ENCODE peak calls at places on chromosomes 6 and 20, in nine cellular contexts. Y, D, A, T, G, J, L, F and W are unnamed samples.

GRCh38 chr6:57432919-57433684 is 115.7 kb downstream of the PRIM2 start:
- DNase-seq in Y (no peak), D (no peak), A (no peak), T (peak; percentile 85), G (no peak), J (no peak), L (peak; percentile 45), F (no peak), W (no peak)

GRCh38 chr6:139962663-139963314 is 588.3 kb upstream of the CITED2 start:
- DNase-seq in Y (no peak), D (no peak), A (no peak), T (no peak), G (no peak), J (no peak), L (peak; percentile 2), F (no peak), W (no peak)

GRCh38 chr6:26501482-26501986 is 1.4 kb downstream of the BTN1A1 start:
- DNase-seq in Y (peak; percentile 87), D (peak; percentile 11), A (peak; percentile 39), T (peak; percentile 19), G (peak; percentile 86), J (no peak), L (peak; percentile 42), F (peak; percentile 42), W (no peak)

GRCh38 chr6:121984956-121985355 is 414.5 kb upstream of the HSF2 start:
- DNase-seq in Y (no peak), D (no peak), A (no peak), T (no peak), G (no peak), J (no peak), L (no peak), F (no peak), W (no peak)

GRCh38 chr6:132400641-132401119 is 595 bp downstream of the MOXD1 start:
- DNase-seq in Y (peak; percentile 59), D (no peak), A (no peak), T (peak; percentile 18), G (no peak), J (no peak), L (no peak), F (no peak), W (peak; percentile 77)

GRCh38 chr20:31863296-31864085 is 6.8 kb downstream of the DUSP15 start:
- DNase-seq in Y (no peak), D (no peak), A (no peak), T (no peak), G (no peak), J (no peak), L (no peak), F (no peak), W (no peak)

GRCh38 chr20:59559024-59559817 is 45.1 kb upstream of the PHACTR3 start:
- DNase-seq in Y (no peak), D (no peak), A (peak; percentile 78), T (no peak), G (no peak), J (no peak), L (no peak), F (no peak), W (peak; percentile 59)

GRCh38 chr20:10719740-10720380 is 46.1 kb upstream of the JAG1 start:
- DNase-seq in Y (no peak), D (peak; percentile 41), A (no peak), T (no peak), G (no peak), J (no peak), L (no peak), F (no peak), W (no peak)

GRCh38 chr6:46781478-46782378 is 11.5 kb upstream of the MEP1A start:
- DNase-seq in Y (no peak), D (peak; percentile 73), A (peak; percentile 48), T (peak; percentile 78), G (no peak), J (no peak), L (peak; percentile 59), F (peak; percentile 30), W (peak; percentile 52)

GRCh38 chr6:82144852-82145332 is 102.7 kb downstream of the IBTK start:
- DNase-seq in Y (no peak), D (peak; percentile 79), A (no peak), T (peak; percentile 95), G (no peak), J (no peak), L (peak; percentile 5), F (no peak), W (peak; percentile 82)

GRCh38 chr6:37011656-37012378 is 6.4 kb downstream of the FGD2 start:
- DNase-seq in Y (peak; percentile 53), D (peak; percentile 47), A (no peak), T (peak; percentile 83), G (no peak), J (no peak), L (no peak), F (no peak), W (peak; percentile 94)

GRCh38 chr6:29797120-29797519 is 30.5 kb upstream of the HLA-G start:
- DNase-seq in Y (no peak), D (peak; percentile 85), A (no peak), T (peak; percentile 76), G (no peak), J (no peak), L (no peak), F (no peak), W (peak; percentile 93)

GRCh38 chr6:36636687-36637418 is 41.7 kb upstream of the CDKN1A start:
- DNase-seq in Y (no peak), D (no peak), A (no peak), T (no peak), G (peak; percentile 40), J (no peak), L (no peak), F (no peak), W (no peak)

GRCh38 chr20:24872291-24873014 is 76.6 kb upstream of the CST7 start:
- DNase-seq in Y (no peak), D (no peak), A (no peak), T (no peak), G (no peak), J (no peak), L (peak; percentile 52), F (no peak), W (peak; percentile 58)

GRCh38 chr6:131600696-131601095 is 27.3 kb downstream of the MED23 start:
- DNase-seq in Y (no peak), D (no peak), A (no peak), T (no peak), G (no peak), J (no peak), L (no peak), F (no peak), W (no peak)

GRCh38 chr6:106623039-106623438 is 6.3 kb downstream of the RTN4IP1 start:
- DNase-seq in Y (no peak), D (no peak), A (no peak), T (no peak), G (no peak), J (no peak), L (no peak), F (no peak), W (no peak)

GRCh38 chr6:90401933-90402830 is 105.5 kb upstream of the BACH2 start:
- DNase-seq in Y (no peak), D (no peak), A (no peak), T (no peak), G (no peak), J (no peak), L (peak; percentile 38), F (no peak), W (no peak)

GRCh38 chr6:54802775-54803631 is 43.6 kb upstream of the FAM83B start:
- DNase-seq in Y (no peak), D (no peak), A (no peak), T (peak; percentile 5), G (no peak), J (no peak), L (no peak), F (no peak), W (peak; percentile 54)

DNA sequence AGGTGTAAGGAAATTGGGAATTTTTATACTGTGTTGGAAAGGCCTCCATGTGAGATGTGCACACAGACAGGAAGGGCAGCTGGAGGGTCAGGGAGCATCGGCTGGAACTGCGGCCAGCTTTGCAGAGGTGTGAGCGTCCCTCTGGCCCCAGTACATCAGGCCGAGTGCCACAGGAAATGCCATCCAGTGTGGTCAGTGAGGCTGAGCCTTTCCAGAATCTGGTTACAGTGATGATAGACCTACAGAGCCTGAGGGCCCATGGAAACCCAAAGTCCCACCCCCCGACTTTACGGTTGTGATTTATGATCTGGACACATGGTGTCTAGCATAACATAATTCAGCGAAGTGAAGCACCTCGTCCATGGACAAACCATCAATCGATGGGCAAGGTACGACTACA is 137.3 kb upstream of the PDE10A start:
- DNase-seq in Y (no peak), D (peak; percentile 12), A (no peak), T (peak; percentile 31), G (no peak), J (no peak), L (no peak), F (no peak), W (peak; percentile 85)
- H3K4me3 ChIP-seq in Y (no peak overlapping the region), D (no peak overlapping the region), A (no peak overlapping the region), T (no peak overlapping the region), G (no peak overlapping the region), J (no peak overlapping the region), L (no peak overlapping the region), F (no peak overlapping the region), W (no peak overlapping the region)

GRCh38 chr20:37276494-37277252 is 12.8 kb upstream of the MANBAL start:
- DNase-seq in Y (no peak), D (peak; percentile 86), A (no peak), T (peak; percentile 85), G (no peak), J (no peak), L (peak; percentile 81), F (peak; percentile 56), W (peak; percentile 90)
- TF ChIP-seq CTCF in Y (no peak), D (peak; percentile 39), A (peak; percentile 15), T (peak; percentile 37), G (no peak), J (no peak), L (peak; percentile 8), F (peak; percentile 56), W (peak; percentile 55)

DNA sequence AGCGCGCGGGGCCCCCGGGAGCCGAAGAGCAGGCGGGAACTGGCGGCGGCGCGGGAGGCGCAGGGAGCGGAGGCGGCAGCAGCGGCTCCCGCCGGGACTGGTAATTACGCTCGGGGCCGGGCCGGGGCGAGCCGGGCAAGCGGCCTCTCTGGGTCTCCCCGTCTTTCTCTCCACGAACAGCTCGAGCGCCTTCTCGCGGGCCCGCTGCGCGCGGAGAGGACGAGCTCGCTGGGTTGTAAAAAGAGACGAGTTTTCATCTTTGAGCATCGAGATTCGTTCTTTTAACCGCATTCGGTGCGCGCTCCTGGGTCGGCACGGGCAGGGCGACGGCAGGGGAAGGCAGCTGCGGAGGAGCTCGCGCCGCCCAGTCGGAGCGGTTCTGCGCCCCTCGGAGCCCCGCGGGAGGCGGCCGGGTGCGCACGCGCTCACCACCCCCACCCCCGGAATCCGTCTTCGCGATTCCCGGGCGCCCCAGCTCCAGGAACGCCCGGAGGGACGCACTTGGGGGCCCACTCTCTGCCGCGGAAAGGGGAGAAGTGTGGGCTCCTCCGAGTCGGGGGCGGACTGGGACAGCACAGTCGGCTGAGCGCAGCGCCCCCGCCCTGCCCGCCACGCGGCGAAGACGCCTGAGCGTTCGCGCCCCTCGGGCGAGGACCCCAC is 38.0 kb downstream of the YTHDF1 start:
- DNase-seq in Y (no peak), D (no peak), A (peak; percentile 35), T (peak; percentile 11), G (peak; percentile 62), J (no peak), L (no peak), F (no peak), W (peak; percentile 82)
- H3K4me3 ChIP-seq in Y (no peak overlapping the region), D (no peak overlapping the region), A (peak overlapping the region; percentile 64), T (no peak overlapping the region), G (peak overlapping the region; percentile 8), J (peak overlapping the region; percentile 33), L (no peak overlapping the region), F (no peak overlapping the region), W (no peak overlapping the region)

DNA sequence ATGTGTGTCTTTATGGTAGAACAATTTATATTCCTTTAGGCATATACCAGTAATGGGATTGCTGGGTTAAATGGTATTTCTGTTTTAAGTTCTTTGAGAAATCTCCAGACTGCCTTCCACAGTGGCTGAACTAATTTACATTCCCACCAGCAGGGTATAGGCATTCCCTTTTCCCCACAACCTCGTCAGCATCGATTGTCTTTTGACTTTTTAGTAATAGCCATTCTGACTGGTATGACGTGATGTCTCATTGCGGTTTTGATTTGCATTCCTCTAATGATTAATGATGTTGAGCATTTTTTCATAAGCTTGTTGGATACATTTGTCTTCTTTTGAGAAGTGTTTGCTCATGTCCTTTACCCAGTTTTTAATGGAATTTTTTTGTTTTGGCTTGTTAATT is 5.3 kb upstream of the TASP1 start:
- DNase-seq in Y (no peak), D (peak; percentile 21), A (no peak), T (peak; percentile 40), G (no peak), J (no peak), L (no peak), F (no peak), W (no peak)
- TF ChIP-seq CTCF in Y (no peak), D (no peak), A (no peak), T (no peak), G (no peak), J (no peak), L (no peak), F (no peak), W (peak; percentile 20)